ENCODE peak calls at places on chromosomes 11 and 22, in eight cellular contexts. Z is gastrocnemius medialis, G is left ventricle myocardium inferior, T is stomach, L is fibroblast of villous mesenchyme, O is IMR-90, R is heart left ventricle, B is uterus. W is an unnamed sample.

GRCh38 chr22:22908941-22909604 is 21.5 kb downstream of the IGLL5 start:
- DNase-seq in Z (no peak), G (no peak), T (no peak), L (no peak), O (no peak), R (no peak), B (no peak), W (no peak)

GRCh38 chr22:43473441-43473840 is 61.6 kb downstream of the MPPED1 start:
- DNase-seq in Z (no peak), G (no peak), T (no peak), L (no peak), O (no peak), R (no peak), B (no peak), W (no peak)

GRCh38 chr11:108961095-108961494 is 296.2 kb downstream of the DDX10 start:
- DNase-seq in Z (no peak), G (no peak), T (no peak), L (peak), O (no peak), R (no peak), B (no peak), W (no peak)

GRCh38 chr11:34358258-34358665 is 452 bp upstream of the ABTB2 start:
- DNase-seq in Z (peak), G (peak), T (peak), L (peak), O (peak), R (no peak), B (peak), W (no peak)

GRCh38 chr22:19770349-19771220 is 10.0 kb downstream of the TBX1 start:
- DNase-seq in Z (no peak), G (no peak), T (no peak), L (no peak), O (no peak), R (no peak), B (no peak), W (no peak)

GRCh38 chr11:78385205-78385604 is 32.4 kb downstream of the GAB2 start:
- DNase-seq in Z (no peak), G (no peak), T (no peak), L (no peak), O (no peak), R (no peak), B (no peak), W (no peak)

GRCh38 chr22:44347098-44347497 is 34.3 kb upstream of the SHISAL1 start:
- DNase-seq in Z (no peak), G (no peak), T (no peak), L (peak), O (peak), R (no peak), B (no peak), W (no peak)

GRCh38 chr11:131584694-131585592 is 214.5 kb downstream of the NTM start:
- DNase-seq in Z (no peak), G (peak), T (no peak), L (no peak), O (no peak), R (no peak), B (no peak), W (no peak)

GRCh38 chr11:782264-783174 is 5.2 kb upstream of the GATD1 start:
- DNase-seq in Z (no peak), G (no peak), T (no peak), L (no peak), O (no peak), R (peak), B (no peak), W (no peak)

GRCh38 chr11:111851636-111852035 is 19.7 kb downstream of the ALG9 start:
- DNase-seq in Z (no peak), G (no peak), T (no peak), L (peak), O (peak), R (no peak), B (no peak), W (no peak)

GRCh38 chr22:42317691-42318547 is 47.5 kb upstream of the TCF20 start:
- DNase-seq in Z (no peak), G (no peak), T (peak), L (no peak), O (no peak), R (peak), B (peak), W (no peak)

GRCh38 chr22:28108851-28109250 is 189.8 kb upstream of the PITPNB start:
- DNase-seq in Z (no peak), G (no peak), T (no peak), L (no peak), O (no peak), R (no peak), B (no peak), W (no peak)

GRCh38 chr11:82398300-82398815 is 335.3 kb downstream of the FAM181B start:
- DNase-seq in Z (peak), G (no peak), T (no peak), L (no peak), O (no peak), R (peak), B (no peak), W (peak)

GRCh38 chr11:8833568-8834275 is 77.3 kb upstream of the AKIP1 start:
- DNase-seq in Z (no peak), G (no peak), T (no peak), L (peak), O (peak), R (no peak), B (no peak), W (no peak)

GRCh38 chr11:63939351-63939920 is 634 bp downstream of the NAA40 start:
- DNase-seq in Z (no peak), G (no peak), T (no peak), L (peak), O (no peak), R (no peak), B (no peak), W (no peak)

GRCh38 chr11:123247813-123248379 is 52.8 kb upstream of the CLMP start:
- DNase-seq in Z (no peak), G (no peak), T (no peak), L (no peak), O (no peak), R (no peak), B (no peak), W (no peak)

GRCh38 chr11:122020902-122021301 is 95.1 kb downstream of the BLID start:
- DNase-seq in Z (no peak), G (no peak), T (no peak), L (peak), O (peak), R (no peak), B (peak), W (no peak)
- TF ChIP-seq CTCF in Z (peak), G (peak), T (no peak), L (peak), O (peak), R (peak), B (peak), W (peak)

GRCh38 chr11:57483570-57483934 is 23.2 kb downstream of the RTN4RL2 start:
- DNase-seq in Z (no peak), G (no peak), T (no peak), L (no peak), O (no peak), R (no peak), B (no peak), W (no peak)
- H3K4me3 ChIP-seq in Z (no peak), G (no peak), T (no peak), L (no peak), O (no peak), R (peak), B (no peak), W (no peak)

DNA sequence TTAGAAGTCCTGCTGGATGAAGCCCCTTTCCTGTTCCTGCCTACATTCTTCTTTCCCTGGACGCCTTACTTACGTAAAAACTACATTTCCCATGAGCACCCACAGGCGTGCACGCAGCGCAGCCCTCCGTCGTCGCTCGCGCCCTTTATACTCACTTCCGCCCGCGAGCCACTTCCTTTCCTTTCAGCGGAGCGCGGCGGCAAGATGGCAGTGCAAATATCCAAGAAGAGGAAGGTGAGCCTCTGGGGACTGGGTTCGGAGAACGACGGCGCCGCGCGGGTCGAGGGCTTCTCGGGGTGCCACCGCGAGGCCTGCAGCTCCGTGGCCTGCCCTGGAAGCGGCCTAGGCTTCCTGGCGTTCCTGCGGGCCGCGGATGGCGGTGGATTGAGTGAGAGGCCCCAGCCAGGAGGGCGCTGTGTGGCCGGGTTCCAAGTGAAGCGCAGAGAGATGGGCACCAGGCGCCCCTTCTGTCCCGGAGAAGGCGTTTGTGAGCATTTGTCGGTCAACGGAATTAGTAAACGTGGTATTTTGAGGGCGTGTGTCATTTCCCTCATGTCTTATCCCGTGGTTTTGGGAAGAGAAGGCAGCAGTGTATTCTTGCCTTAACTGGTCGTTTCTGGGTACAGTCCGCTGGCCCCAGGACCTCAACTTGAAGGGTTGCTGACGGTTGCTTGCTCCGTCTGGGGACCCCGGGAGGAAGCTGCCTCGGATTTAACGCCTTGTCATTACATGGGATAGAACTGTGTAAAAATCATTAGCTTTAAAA is at the start of gene RPS3:
- DNase-seq in Z (peak), G (peak), T (peak), L (peak), O (peak), R (peak), B (peak), W (peak)
- TF ChIP-seq CTCF in Z (no peak), G (peak), T (no peak), L (peak), O (peak), R (no peak), B (peak), W (peak)

GRCh38 chr11:133064961-133065360 is 467.3 kb downstream of the OPCML start:
- DNase-seq in Z (no peak), G (no peak), T (no peak), L (no peak), O (no peak), R (no peak), B (no peak), W (no peak)
- H3K4me3 ChIP-seq in Z (peak), G (peak), T (peak), L (no peak), O (no peak), R (peak), B (peak), W (peak)

GRCh38 chr11:120173771-120174170 is 35.9 kb upstream of the TRIM29 start:
- DNase-seq in Z (no peak), G (no peak), T (no peak), L (no peak), O (no peak), R (no peak), B (no peak), W (no peak)

GRCh38 chr11:120172921-120173705 is 35.2 kb upstream of the TRIM29 start:
- DNase-seq in Z (no peak), G (no peak), T (no peak), L (no peak), O (no peak), R (no peak), B (no peak), W (no peak)

GRCh38 chr11:120178441-120179070 is 32.3 kb upstream of the OAF start:
- DNase-seq in Z (no peak), G (no peak), T (no peak), L (no peak), O (peak), R (no peak), B (no peak), W (no peak)

GRCh38 chr11:120172054-120172881 is 34.4 kb upstream of the TRIM29 start:
- DNase-seq in Z (peak), G (peak), T (peak), L (peak), O (peak), R (peak), B (peak), W (no peak)

GRCh38 chr11:120174866-120175265 is 36.0 kb upstream of the OAF start:
- DNase-seq in Z (no peak), G (no peak), T (no peak), L (no peak), O (no peak), R (no peak), B (no peak), W (no peak)
- TF ChIP-seq CTCF in Z (no peak), G (no peak), T (no peak), L (no peak), O (no peak), R (no peak), B (no peak), W (no peak)

DNA sequence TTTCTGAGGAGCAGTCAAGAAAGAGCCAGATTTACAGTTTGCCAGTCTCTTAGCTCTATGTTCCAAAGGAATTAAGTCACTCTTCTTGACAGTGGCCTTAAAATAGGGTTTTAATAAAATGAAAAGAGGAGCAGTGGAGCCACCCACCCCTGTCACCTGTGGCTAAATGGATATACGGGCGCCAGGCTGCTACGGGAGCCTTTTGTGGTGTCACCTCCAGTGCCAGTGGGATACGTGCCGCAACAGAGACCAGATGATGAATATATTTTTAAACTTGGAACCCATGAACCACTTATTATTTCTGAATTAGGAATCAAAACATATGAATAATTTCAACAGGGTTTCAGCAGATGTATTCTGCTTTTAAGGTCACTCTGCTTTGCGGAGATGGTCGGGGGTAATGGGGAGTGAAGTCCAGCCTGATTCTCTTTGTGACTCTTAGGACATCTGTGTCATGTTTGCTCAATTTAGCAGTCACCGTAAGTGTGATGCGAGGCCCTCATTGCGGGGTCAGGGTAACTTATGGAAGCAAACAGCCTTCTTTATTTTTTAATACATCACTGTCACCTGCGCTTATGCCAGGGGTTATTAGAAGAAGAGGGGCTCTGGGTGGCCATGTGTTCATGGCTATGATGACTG is 64.3 kb downstream of the ZBTB16 start:
- DNase-seq in Z (peak), G (no peak), T (no peak), L (no peak), O (no peak), R (no peak), B (no peak), W (no peak)
- H3K4me3 ChIP-seq in Z (no peak), G (no peak), T (no peak), L (no peak), O (no peak), R (no peak), B (no peak), W (no peak)

GRCh38 chr22:17114958-17115235 is 6.3 kb downstream of the TMEM121B start:
- DNase-seq in Z (no peak), G (no peak), T (no peak), L (no peak), O (no peak), R (no peak), B (no peak), W (no peak)

GRCh38 chr22:17115311-17115710 is 5.8 kb downstream of the TMEM121B start:
- DNase-seq in Z (no peak), G (no peak), T (no peak), L (no peak), O (no peak), R (no peak), B (no peak), W (no peak)

GRCh38 chr22:17116931-17117330 is 4.2 kb downstream of the TMEM121B start:
- DNase-seq in Z (no peak), G (no peak), T (no peak), L (no peak), O (no peak), R (no peak), B (no peak), W (no peak)

GRCh38 chr22:17117400-17117799 is 3.8 kb downstream of the TMEM121B start:
- DNase-seq in Z (no peak), G (no peak), T (no peak), L (no peak), O (no peak), R (no peak), B (no peak), W (no peak)

GRCh38 chr22:17115927-17116326 is 5.2 kb downstream of the TMEM121B start:
- DNase-seq in Z (no peak), G (no peak), T (no peak), L (no peak), O (no peak), R (no peak), B (no peak), W (no peak)
- TF ChIP-seq CTCF in Z (no peak), G (no peak), T (no peak), L (no peak), O (no peak), R (no peak), B (no peak), W (no peak)

GRCh38 chr11:118606844-118607228 is 579 bp upstream of the PHLDB1 start:
- DNase-seq in Z (no peak), G (no peak), T (peak), L (no peak), O (no peak), R (no peak), B (no peak), W (no peak)

GRCh38 chr11:118606157-118606843 is 1.1 kb upstream of the PHLDB1 start:
- DNase-seq in Z (no peak), G (peak), T (peak), L (no peak), O (no peak), R (peak), B (no peak), W (no peak)

GRCh38 chr11:118604566-118604965 is 2.8 kb upstream of the PHLDB1 start:
- DNase-seq in Z (no peak), G (no peak), T (peak), L (no peak), O (no peak), R (no peak), B (no peak), W (no peak)

GRCh38 chr11:118607401-118608267 is at the start of gene PHLDB1:
- DNase-seq in Z (peak), G (peak), T (peak), L (peak), O (peak), R (peak), B (peak), W (no peak)

GRCh38 chr11:118605116-118605867 is 2.1 kb upstream of the PHLDB1 start:
- DNase-seq in Z (peak), G (peak), T (peak), L (peak), O (peak), R (peak), B (peak), W (no peak)
- H3K4me3 ChIP-seq in Z (no peak), G (peak), T (no peak), L (no peak), O (no peak), R (peak), B (no peak), W (no peak)

W was measured in retinal pigment epithelial cell.